ENCODE peak calls at places on chromosome 13, in nine cellular contexts. J is ascending aorta; M is CD8-positive, alpha-beta T cell; P is RWPE1; I is cardiac muscle cell; X is PC-9; A is heart left ventricle; Z is esophagus squamous epithelium; O is tibial nerve. R is an unnamed sample.

GRCh38 chr13:110132178-110132975 is 174.6 kb downstream of the COL4A1 start:
- DNase-seq in J (no peak), M (no peak), P (no peak), I (peak; percentile 43), X (no peak), A (no peak), Z (no peak), O (no peak), R (no peak)

GRCh38 chr13:69092615-69093322 is 1014.9 kb upstream of the ATXN8OS start:
- DNase-seq in J (no peak), M (no peak), P (no peak), I (no peak), X (no peak), A (no peak), Z (no peak), O (no peak), R (no peak)

GRCh38 chr13:99652901-99653300 is 151.6 kb downstream of the TM9SF2 start:
- DNase-seq in J (no peak), M (peak; percentile 9), P (no peak), I (no peak), X (no peak), A (no peak), Z (no peak), O (no peak), R (no peak)

GRCh38 chr13:40440990-40441820 is 225.2 kb downstream of the FOXO1 start:
- DNase-seq in J (peak; percentile 87), M (no peak), P (peak; percentile 44), I (peak; percentile 35), X (peak; percentile 52), A (peak; percentile 86), Z (no peak), O (peak; percentile 75), R (peak; percentile 84)

GRCh38 chr13:46668906-46669525 is 116.0 kb downstream of the LRCH1 start:
- DNase-seq in J (no peak), M (no peak), P (no peak), I (no peak), X (no peak), A (no peak), Z (no peak), O (no peak), R (no peak)

GRCh38 chr13:99356216-99357089 is 49.3 kb upstream of the GPR183 start:
- DNase-seq in J (peak; percentile 71), M (peak; percentile 75), P (no peak), I (no peak), X (no peak), A (no peak), Z (no peak), O (no peak), R (peak; percentile 86)

GRCh38 chr13:106796280-106797047 is 228.5 kb upstream of the ARGLU1 start:
- DNase-seq in J (no peak), M (no peak), P (no peak), I (no peak), X (no peak), A (no peak), Z (no peak), O (no peak), R (no peak)

GRCh38 chr13:30805603-30806011 is 70.3 kb downstream of the ALOX5AP start:
- DNase-seq in J (no peak), M (no peak), P (no peak), I (peak; percentile 35), X (no peak), A (no peak), Z (no peak), O (no peak), R (no peak)

GRCh38 chr13:106063591-106064308 is 471.7 kb downstream of the EFNB2 start:
- DNase-seq in J (no peak), M (no peak), P (peak; percentile 16), I (no peak), X (no peak), A (no peak), Z (no peak), O (no peak), R (no peak)

GRCh38 chr13:20945952-20946383 is 43.4 kb upstream of the XPO4 start:
- DNase-seq in J (peak; percentile 70), M (no peak), P (no peak), I (peak; percentile 39), X (no peak), A (no peak), Z (no peak), O (no peak), R (no peak)

GRCh38 chr13:112588490-112589297 is 741 bp upstream of the TUBGCP3 start:
- DNase-seq in J (no peak), M (no peak), P (no peak), I (no peak), X (no peak), A (no peak), Z (no peak), O (no peak), R (no peak)

GRCh38 chr13:21516806-21517205 is 57.7 kb upstream of the ZDHHC20 start:
- DNase-seq in J (no peak), M (no peak), P (no peak), I (no peak), X (no peak), A (no peak), Z (no peak), O (no peak), R (no peak)

GRCh38 chr13:43058318-43058674 is 34.9 kb downstream of the DNAJC15 start:
- DNase-seq in J (no peak), M (no peak), P (peak; percentile 83), I (no peak), X (peak; percentile 90), A (no peak), Z (no peak), O (no peak), R (no peak)
- H3K27ac ChIP-seq in J (no peak overlapping the region), M (no peak overlapping the region), P (peak overlapping the region; percentile 60), I (no peak overlapping the region), X (peak overlapping the region; percentile 82), A (peak overlapping the region; percentile 67), Z (no peak overlapping the region), O (peak overlapping the region; percentile 31), R (peak overlapping the region; percentile 33)

GRCh38 chr13:34044660-34045080 is 226.7 kb downstream of the RFC3 start:
- DNase-seq in J (no peak), M (no peak), P (peak; percentile 59), I (no peak), X (peak; percentile 93), A (no peak), Z (no peak), O (no peak), R (no peak)
- TF ChIP-seq CTCF in J (no peak), M (no peak), P (no peak), I (no peak), X (no peak), A (no peak), Z (no peak), O (no peak), R (no peak)

GRCh38 chr13:49539313-49539712 is 43.6 kb downstream of the PHF11 start:
- DNase-seq in J (no peak), M (no peak), P (no peak), I (no peak), X (no peak), A (no peak), Z (no peak), O (no peak), R (no peak)
- H3K27ac ChIP-seq in J (no peak overlapping the region), M (no peak overlapping the region), P (no peak overlapping the region), I (no peak overlapping the region), X (no peak overlapping the region), A (no peak overlapping the region), Z (no peak overlapping the region), O (no peak overlapping the region), R (peak overlapping the region; percentile 73)

GRCh38 chr13:94710881-94711560 is 1.3 kb downstream of the SOX21 start:
- DNase-seq in J (no peak), M (no peak), P (peak; percentile 18), I (no peak), X (no peak), A (no peak), Z (no peak), O (no peak), R (peak; percentile 71)
- TF ChIP-seq CTCF in J (no peak), M (no peak), P (peak; percentile 39), I (no peak), X (no peak), A (no peak), Z (peak; percentile 7), O (no peak), R (no peak)

R was measured in spleen.